ENCODE peak calls at places on chromosome 3, in five cellular contexts. M is epithelial cell of esophagus, P is thyroid gland, E is T-helper 1 cell, G is NAMALWA. T is an unnamed sample.

GRCh38 chr3:51684971-51685751 is 14.1 kb downstream of the TEX264 start:
- DNase-seq in M (no peak), P (peak; percentile 20), E (no peak), G (no peak), T (no peak)

GRCh38 chr3:156826896-156827882 is 1.0 kb downstream of the LEKR1 start:
- DNase-seq in M (no peak), P (no peak), E (no peak), G (peak; percentile 76), T (no peak)

GRCh38 chr3:37202035-37202434 is 27.7 kb upstream of the LRRFIP2 start:
- DNase-seq in M (no peak), P (no peak), E (no peak), G (no peak), T (no peak)

GRCh38 chr3:40312661-40313226 is 3.2 kb downstream of the EIF1B start:
- DNase-seq in M (no peak), P (no peak), E (no peak), G (no peak), T (no peak)

GRCh38 chr3:468172-468571 is 271.6 kb downstream of the CHL1 start:
- DNase-seq in M (peak; percentile 38), P (no peak), E (no peak), G (peak; percentile 25), T (no peak)

GRCh38 chr3:50370594-50370993 is 11.3 kb upstream of the TMEM115 start:
- DNase-seq in M (peak; percentile 42), P (no peak), E (no peak), G (no peak), T (no peak)

GRCh38 chr3:31733234-31733667 is 200.5 kb downstream of the STT3B start:
- DNase-seq in M (no peak), P (peak; percentile 93), E (no peak), G (no peak), T (no peak)

GRCh38 chr3:119690043-119690656 is 12.7 kb upstream of the CFAP91 start:
- DNase-seq in M (peak; percentile 29), P (no peak), E (no peak), G (peak; percentile 37), T (no peak)

GRCh38 chr3:49456417-49456816 is 13.7 kb upstream of the DAG1 start:
- DNase-seq in M (no peak), P (no peak), E (no peak), G (no peak), T (no peak)

GRCh38 chr3:53836084-53836872 is 9.9 kb downstream of the CHDH start:
- DNase-seq in M (no peak), P (no peak), E (no peak), G (no peak), T (no peak)

GRCh38 chr3:40598338-40598737 is 73.6 kb downstream of the ZNF621 start:
- DNase-seq in M (no peak), P (no peak), E (no peak), G (no peak), T (no peak)

GRCh38 chr3:156812521-156813335 is 13.4 kb upstream of the LEKR1 start:
- DNase-seq in M (peak; percentile 95), P (no peak), E (no peak), G (no peak), T (no peak)

GRCh38 chr3:106755336-106755735 is 621.9 kb upstream of the CCDC54 start:
- DNase-seq in M (no peak), P (no peak), E (no peak), G (no peak), T (no peak)

GRCh38 chr3:1026395-1026794 is 66.4 kb upstream of the CNTN6 start:
- DNase-seq in M (no peak), P (no peak), E (no peak), G (no peak), T (no peak)

T was measured in CMK.